ENCODE peak calls at places on chromosomes 5 and 9, in six cellular contexts. L, K, R, N, J and D are unnamed samples.

GRCh38 chr5:92119110-92119509 is 736.0 kb upstream of the ARRDC3 start:
- DNase-seq in L (no peak), K (no peak), R (no peak), N (no peak), J (no peak), D (no peak)

GRCh38 chr5:33195431-33196128 is 245.2 kb upstream of the TARS1 start:
- DNase-seq in L (no peak), K (peak), R (no peak), N (peak), J (no peak), D (no peak)

GRCh38 chr9:120284796-120285195 is 295.2 kb downstream of the CDK5RAP2 start:
- DNase-seq in L (no peak), K (peak), R (peak), N (peak), J (no peak), D (peak)

GRCh38 chr5:55869847-55870246 is 18.7 kb downstream of the IL31RA start:
- DNase-seq in L (no peak), K (no peak), R (no peak), N (no peak), J (no peak), D (no peak)

GRCh38 chr5:133324058-133324457 is 272.2 kb downstream of the HSPA4 start:
- DNase-seq in L (no peak), K (no peak), R (no peak), N (no peak), J (no peak), D (no peak)

GRCh38 chr5:52844885-52845284 is 57.2 kb downstream of the ITGA1 start:
- DNase-seq in L (peak), K (no peak), R (no peak), N (peak), J (no peak), D (no peak)

GRCh38 chr5:20113031-20113685 is 125.2 kb upstream of the CDH18 start:
- DNase-seq in L (no peak), K (no peak), R (no peak), N (peak), J (no peak), D (no peak)

GRCh38 chr5:2993301-2993700 is 241.8 kb upstream of the IRX2 start:
- DNase-seq in L (no peak), K (no peak), R (no peak), N (no peak), J (no peak), D (no peak)

GRCh38 chr5:73986729-73987128 is 360.7 kb downstream of the ARHGEF28 start:
- DNase-seq in L (no peak), K (no peak), R (no peak), N (no peak), J (no peak), D (no peak)

GRCh38 chr9:16029796-16030363 is 477.0 kb downstream of the CCDC171 start:
- DNase-seq in L (no peak), K (no peak), R (no peak), N (peak), J (no peak), D (no peak)

GRCh38 chr5:134561871-134562296 is 36.4 kb downstream of the JADE2 start:
- DNase-seq in L (no peak), K (peak), R (no peak), N (peak), J (peak), D (no peak)

GRCh38 chr9:134239130-134239888 is 74.9 kb upstream of the RNU6ATAC start:
- DNase-seq in L (no peak), K (no peak), R (no peak), N (no peak), J (no peak), D (no peak)

GRCh38 chr5:141373673-141374317 is at the start of gene PCDHGA6:
- DNase-seq in L (no peak), K (peak), R (no peak), N (peak), J (no peak), D (no peak)

GRCh38 chr5:109597893-109598292 is 91.8 kb upstream of the MAN2A1 start:
- DNase-seq in L (no peak), K (no peak), R (no peak), N (no peak), J (no peak), D (no peak)

GRCh38 chr9:116002181-116002580 is 151.4 kb upstream of the PAPPA start:
- DNase-seq in L (no peak), K (no peak), R (no peak), N (peak), J (no peak), D (no peak)

GRCh38 chr5:123283031-123283430 is 140.2 kb downstream of the CEP120 start:
- DNase-seq in L (no peak), K (no peak), R (no peak), N (peak), J (no peak), D (no peak)

GRCh38 chr5:117182104-117182503 is 607.5 kb upstream of the SEMA6A start:
- DNase-seq in L (no peak), K (no peak), R (no peak), N (no peak), J (no peak), D (no peak)

GRCh38 chr9:133087429-133088145 is 25.8 kb downstream of the CEL start:
- DNase-seq in L (no peak), K (no peak), R (no peak), N (no peak), J (no peak), D (no peak)

GRCh38 chr5:156239800-156240199 is 87.2 kb upstream of the SGCD start:
- DNase-seq in L (no peak), K (no peak), R (no peak), N (no peak), J (no peak), D (no peak)

GRCh38 chr5:126360467-126360866 is 62.7 kb upstream of the GRAMD2B start:
- DNase-seq in L (no peak), K (peak), R (no peak), N (no peak), J (no peak), D (no peak)

GRCh38 chr5:176843673-176844072 is 33.3 kb downstream of the UNC5A start:
- DNase-seq in L (no peak), K (no peak), R (no peak), N (no peak), J (no peak), D (no peak)

GRCh38 chr5:16552666-16553343 is 64.0 kb downstream of the RETREG1 start:
- DNase-seq in L (peak), K (peak), R (peak), N (peak), J (peak), D (no peak)

GRCh38 chr5:62732677-62733121 is 154.1 kb downstream of the LRRC70 start:
- DNase-seq in L (no peak), K (no peak), R (no peak), N (peak), J (no peak), D (peak)

GRCh38 chr5:91707521-91707841 is 324.4 kb upstream of the ARRDC3 start:
- DNase-seq in L (no peak), K (no peak), R (no peak), N (no peak), J (no peak), D (no peak)

GRCh38 chr5:140560227-140560626 is 3.0 kb upstream of the SRA1 start:
- DNase-seq in L (no peak), K (no peak), R (no peak), N (no peak), J (peak), D (no peak)

GRCh38 chr5:124411089-124411488 is 335.4 kb downstream of the ZNF608 start:
- DNase-seq in L (no peak), K (no peak), R (no peak), N (peak), J (no peak), D (no peak)

GRCh38 chr9:133658442-133659431 is 22.6 kb downstream of the DBH start:
- DNase-seq in L (peak), K (peak), R (no peak), N (peak), J (no peak), D (no peak)

GRCh38 chr9:116737137-116737546 is 50.0 kb downstream of the TRIM32 start:
- DNase-seq in L (peak), K (peak), R (peak), N (peak), J (peak), D (peak)

GRCh38 chr9:109728696-109729300 is 51.2 kb upstream of the PALM2AKAP2 start:
- DNase-seq in L (no peak), K (no peak), R (no peak), N (peak), J (no peak), D (no peak)

GRCh38 chr9:113220467-113221002 is 542 bp downstream of the FKBP15 start:
- DNase-seq in L (no peak), K (peak), R (no peak), N (no peak), J (no peak), D (no peak)

GRCh38 chr9:113219186-113219936 is 1.7 kb downstream of the FKBP15 start:
- DNase-seq in L (no peak), K (no peak), R (no peak), N (no peak), J (no peak), D (no peak)

GRCh38 chr9:113221800-113222481 is 597 bp downstream of the SLC31A1 start:
- DNase-seq in L (no peak), K (peak), R (no peak), N (no peak), J (no peak), D (no peak)

GRCh38 chr9:113221003-113221799 is at the start of the genes FKBP15 and SLC31A1:
- DNase-seq in L (peak), K (peak), R (peak), N (peak), J (peak), D (peak)

DNA sequence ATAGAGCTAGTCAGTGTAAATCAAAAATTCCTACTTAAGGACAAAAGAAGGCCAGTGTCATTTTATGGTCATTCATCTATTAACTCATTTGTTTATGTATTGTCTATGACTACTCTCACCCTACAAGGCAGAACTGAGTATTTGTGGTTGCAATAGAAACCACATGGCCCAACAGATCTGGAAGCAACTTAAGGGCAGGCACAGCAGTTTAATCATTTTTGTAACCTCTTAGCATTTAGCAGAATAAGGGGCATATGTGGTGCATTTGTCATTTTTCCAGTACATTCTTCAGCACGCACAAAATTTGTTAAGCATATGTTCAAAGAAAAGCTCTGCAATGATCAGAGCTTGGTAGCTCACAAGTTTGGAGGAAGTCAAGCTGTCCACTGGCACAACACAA is 1.1 kb downstream of the FKBP15 start:
- DNase-seq in L (peak), K (peak), R (no peak), N (peak), J (no peak), D (no peak)
- H3K4me3 ChIP-seq in L (peak), K (peak), R (peak), N (peak), J (peak), D (peak)

GRCh38 chr5:138148811-138149210 is 9.6 kb upstream of the NME5 start:
- DNase-seq in L (peak), K (peak), R (peak), N (peak), J (no peak), D (peak)

DNA sequence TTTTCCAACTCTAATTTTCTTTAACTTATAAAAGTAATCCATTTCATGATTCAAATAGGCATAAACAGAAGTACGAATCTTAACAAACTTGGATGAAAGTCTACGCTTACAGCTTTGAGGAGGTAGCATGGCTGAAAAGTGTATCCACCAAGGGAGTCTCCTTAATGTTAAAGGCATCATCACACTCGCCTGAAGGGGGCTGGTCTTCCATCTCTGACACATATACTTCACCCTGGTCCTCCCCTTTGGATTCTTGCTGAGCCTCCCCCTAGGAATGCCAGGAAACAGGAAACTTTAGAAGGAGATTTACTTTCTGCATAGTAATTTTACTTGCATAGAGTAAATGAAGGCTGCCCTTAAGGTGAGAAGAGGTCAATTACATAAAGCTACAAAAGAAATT is 10.3 kb upstream of the NME5 start:
- DNase-seq in L (no peak), K (peak), R (no peak), N (peak), J (no peak), D (no peak)
- TF ChIP-seq CTCF in L (no peak), K (no peak), R (no peak), N (no peak), J (no peak), D (no peak)

DNA sequence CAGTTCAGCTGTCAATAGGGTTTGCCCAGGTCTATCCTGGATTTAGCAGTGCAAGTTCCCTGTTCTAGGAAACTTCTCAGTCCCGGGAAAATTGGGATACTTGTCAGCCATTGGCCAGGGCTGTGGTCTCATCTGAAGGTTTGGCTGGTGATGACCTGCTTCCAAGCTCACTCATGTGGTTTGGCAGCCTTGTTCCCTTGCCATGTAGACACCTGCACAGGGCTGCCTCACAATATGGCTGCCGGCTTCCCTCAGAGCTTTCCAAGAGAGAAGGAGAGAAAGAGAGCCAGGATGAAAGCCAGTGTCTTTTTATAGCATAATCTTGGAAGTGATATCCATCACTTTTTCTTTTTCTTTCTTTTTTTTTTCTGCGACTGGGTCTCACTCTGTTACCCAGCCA is 37.7 kb upstream of the HMCN2 start:
- DNase-seq in L (no peak), K (no peak), R (no peak), N (no peak), J (no peak), D (no peak)
- H3K4me3 ChIP-seq in L (no peak), K (no peak), R (no peak), N (no peak), J (no peak), D (no peak)

GRCh38 chr5:76679231-76679630 is 36.7 kb upstream of the F2R start:
- DNase-seq in L (no peak), K (no peak), R (no peak), N (no peak), J (no peak), D (no peak)
- TF ChIP-seq CTCF in L (no peak), K (no peak), R (no peak), N (no peak), J (no peak), D (no peak)

GRCh38 chr5:172115541-172115982 is 72.5 kb downstream of the STK10 start:
- DNase-seq in L (no peak), K (no peak), R (no peak), N (no peak), J (no peak), D (no peak)
- H3K4me3 ChIP-seq in L (no peak), K (no peak), R (no peak), N (no peak), J (no peak), D (no peak)

DNA sequence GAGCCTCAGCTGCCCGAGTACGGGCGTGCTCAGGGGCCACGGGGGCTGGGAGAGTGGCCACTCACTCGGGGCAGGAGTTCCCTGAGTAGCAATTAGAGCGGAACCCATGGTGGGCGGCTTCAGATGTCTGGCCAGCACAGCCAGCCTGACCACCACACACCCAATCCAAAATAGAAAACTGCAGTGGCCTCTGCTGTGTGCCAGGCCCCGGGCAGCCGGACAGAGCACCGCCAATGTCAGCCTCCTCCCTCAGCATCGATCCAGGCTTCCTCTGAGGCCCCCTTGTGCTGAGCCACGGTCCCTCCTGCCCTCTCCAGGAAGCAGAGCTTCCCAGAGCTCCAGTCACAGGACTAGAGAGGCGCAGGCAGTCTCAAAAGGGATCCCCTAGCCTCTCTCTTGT is 2.7 kb downstream of the ADAMTS2 start:
- DNase-seq in L (no peak), K (no peak), R (no peak), N (peak), J (no peak), D (no peak)
- TF ChIP-seq CTCF in L (peak), K (no peak), R (no peak), N (peak), J (no peak), D (no peak)

GRCh38 chr5:166926098-166926497 is 1365.3 kb upstream of the WWC1 start:
- DNase-seq in L (no peak), K (no peak), R (no peak), N (peak), J (no peak), D (no peak)
- H3K4me3 ChIP-seq in L (no peak), K (no peak), R (no peak), N (no peak), J (no peak), D (no peak)

DNA sequence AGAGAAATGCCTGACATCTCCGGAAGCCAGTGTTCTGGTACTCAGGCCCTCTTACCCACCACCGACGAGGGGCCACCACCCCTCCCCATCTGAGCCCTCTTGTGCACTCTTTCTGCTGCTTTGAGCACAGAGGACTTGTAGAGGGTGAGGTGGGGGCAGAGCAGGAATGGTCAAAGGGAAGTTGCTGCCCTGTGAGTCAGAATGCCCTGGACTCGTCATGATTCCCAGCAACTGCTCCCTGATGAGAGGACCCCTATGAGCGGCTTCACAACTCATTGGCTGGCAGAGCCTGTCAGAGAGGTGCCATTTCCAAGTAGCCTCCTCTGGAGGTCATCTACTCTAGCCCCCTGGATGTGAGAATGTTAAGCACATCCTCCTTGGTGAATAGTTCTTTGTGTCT is 845 bp downstream of the ECSCR start:
- DNase-seq in L (no peak), K (peak), R (no peak), N (peak), J (no peak), D (no peak)
- TF ChIP-seq CTCF in L (no peak), K (no peak), R (no peak), N (no peak), J (no peak), D (no peak)